ENCODE peak calls at places on chromosomes 2 and 18, in five cellular contexts. W is left ventricle myocardium inferior, U is nephron progenitor cell, M is HCEC 1CT, O is foreskin keratinocyte. Z is an unnamed sample.

GRCh38 chr2:20913460-20913859 is 90.6 kb upstream of the LDAH start:
- DNase-seq in W (no peak), U (no peak), M (no peak), O (no peak), Z (no peak)

GRCh38 chr2:195363496-195363895 is 293.5 kb upstream of the SLC39A10 start:
- DNase-seq in W (no peak), U (no peak), M (peak), O (peak), Z (peak)

GRCh38 chr2:30756051-30756719 is 51.1 kb downstream of the CAPN13 start:
- DNase-seq in W (no peak), U (no peak), M (no peak), O (peak), Z (peak)

GRCh38 chr18:38241736-38242135 is 676.1 kb upstream of the CELF4 start:
- DNase-seq in W (no peak), U (no peak), M (no peak), O (peak), Z (peak)

GRCh38 chr18:74652392-74652988 is 54.8 kb downstream of the ZNF407 start:
- DNase-seq in W (no peak), U (no peak), M (peak), O (no peak), Z (peak)

GRCh38 chr18:3920832-3921231 is 470.9 kb downstream of the TGIF1 start:
- DNase-seq in W (no peak), U (no peak), M (no peak), O (no peak), Z (no peak)

GRCh38 chr2:191670787-191671186 is 7.1 kb upstream of the NABP1 start:
- DNase-seq in W (no peak), U (no peak), M (no peak), O (no peak), Z (no peak)

GRCh38 chr2:26193578-26194231 is 20.8 kb downstream of the GAREM2 start:
- DNase-seq in W (no peak), U (no peak), M (peak), O (no peak), Z (no peak)

GRCh38 chr2:160522951-160523700 is 29.5 kb upstream of the RBMS1 start:
- DNase-seq in W (no peak), U (no peak), M (peak), O (no peak), Z (peak)

GRCh38 chr2:229153946-229154345 is 117.1 kb downstream of the PID1 start:
- DNase-seq in W (no peak), U (no peak), M (no peak), O (no peak), Z (no peak)

GRCh38 chr2:64784168-64785061 is 130.7 kb upstream of the SERTAD2 start:
- DNase-seq in W (no peak), U (no peak), M (no peak), O (no peak), Z (peak)

GRCh38 chr2:36329746-36330145 is 25.8 kb upstream of the CRIM1 start:
- DNase-seq in W (no peak), U (no peak), M (peak), O (peak), Z (peak)

GRCh38 chr2:23138686-23139085 is 246.3 kb upstream of the KLHL29 start:
- DNase-seq in W (no peak), U (no peak), M (no peak), O (no peak), Z (no peak)

GRCh38 chr18:80119111-80119510 is 10.0 kb downstream of the ADNP2 start:
- DNase-seq in W (no peak), U (peak), M (no peak), O (no peak), Z (no peak)